ENCODE peak calls at places on chromosomes 7 and 10, in ten cellular contexts. One of them, this sample, is unnamed. For H3K27me3, the result is how much of the 10 kb centered on the place peaks cover.

GRCh38 chr10:70579234-70580002 is 23.1 kb downstream of the PRF1 start:
- DNase-seq in colonic mucosa: no peak
- DNase-seq in GM23338: no peak
- DNase-seq in MM.1S: peak
- DNase-seq in prostate gland: no peak
- DNase-seq in transverse colon: no peak
- DNase-seq in endodermal cell: no peak
- DNase-seq in aorta: peak
- DNase-seq in naive thymus-derived CD4-positive, alpha-beta T cell: no peak
- DNase-seq in left ventricle myocardium inferior: no peak
- DNase-seq in this sample: no peak

GRCh38 chr7:97844036-97844435 is 28.2 kb downstream of the ASNS start:
- DNase-seq in colonic mucosa: no peak
- DNase-seq in GM23338: no peak
- DNase-seq in MM.1S: no peak
- DNase-seq in prostate gland: no peak
- DNase-seq in transverse colon: no peak
- DNase-seq in endodermal cell: no peak
- DNase-seq in aorta: no peak
- DNase-seq in naive thymus-derived CD4-positive, alpha-beta T cell: no peak
- DNase-seq in left ventricle myocardium inferior: no peak
- DNase-seq in this sample: no peak

GRCh38 chr7:74012842-74013249 is 15.1 kb upstream of the ELN start:
- DNase-seq in colonic mucosa: no peak
- DNase-seq in GM23338: peak
- DNase-seq in MM.1S: peak
- DNase-seq in prostate gland: no peak
- DNase-seq in transverse colon: no peak
- DNase-seq in endodermal cell: peak
- DNase-seq in aorta: peak
- DNase-seq in naive thymus-derived CD4-positive, alpha-beta T cell: no peak
- DNase-seq in left ventricle myocardium inferior: no peak
- DNase-seq in this sample: no peak

GRCh38 chr10:3054183-3054815 is 13.0 kb upstream of the PFKP start:
- DNase-seq in colonic mucosa: no peak
- DNase-seq in GM23338: peak
- DNase-seq in MM.1S: no peak
- DNase-seq in prostate gland: no peak
- DNase-seq in transverse colon: no peak
- DNase-seq in endodermal cell: no peak
- DNase-seq in aorta: no peak
- DNase-seq in naive thymus-derived CD4-positive, alpha-beta T cell: no peak
- DNase-seq in left ventricle myocardium inferior: no peak
- DNase-seq in this sample: no peak

GRCh38 chr10:70130878-70131559 is 1.6 kb downstream of the AIFM2 start:
- DNase-seq in colonic mucosa: no peak
- DNase-seq in GM23338: no peak
- DNase-seq in MM.1S: no peak
- DNase-seq in prostate gland: no peak
- DNase-seq in transverse colon: no peak
- DNase-seq in endodermal cell: no peak
- DNase-seq in aorta: peak
- DNase-seq in naive thymus-derived CD4-positive, alpha-beta T cell: no peak
- DNase-seq in left ventricle myocardium inferior: no peak
- DNase-seq in this sample: no peak

GRCh38 chr7:2084781-2085505 is 147.8 kb downstream of the MAD1L1 start:
- DNase-seq in colonic mucosa: no peak
- DNase-seq in GM23338: no peak
- DNase-seq in MM.1S: no peak
- DNase-seq in prostate gland: no peak
- DNase-seq in transverse colon: no peak
- DNase-seq in endodermal cell: no peak
- DNase-seq in aorta: no peak
- DNase-seq in naive thymus-derived CD4-positive, alpha-beta T cell: no peak
- DNase-seq in left ventricle myocardium inferior: no peak
- DNase-seq in this sample: no peak

GRCh38 chr10:12534824-12535223 is 185.5 kb downstream of the CAMK1D start:
- DNase-seq in colonic mucosa: no peak
- DNase-seq in GM23338: no peak
- DNase-seq in MM.1S: no peak
- DNase-seq in prostate gland: no peak
- DNase-seq in transverse colon: no peak
- DNase-seq in endodermal cell: peak
- DNase-seq in aorta: no peak
- DNase-seq in naive thymus-derived CD4-positive, alpha-beta T cell: no peak
- DNase-seq in left ventricle myocardium inferior: no peak
- DNase-seq in this sample: no peak

GRCh38 chr7:70805360-70805759 is 326.6 kb upstream of the GALNT17 start:
- DNase-seq in colonic mucosa: no peak
- DNase-seq in GM23338: no peak
- DNase-seq in MM.1S: no peak
- DNase-seq in prostate gland: no peak
- DNase-seq in transverse colon: no peak
- DNase-seq in endodermal cell: no peak
- DNase-seq in aorta: no peak
- DNase-seq in naive thymus-derived CD4-positive, alpha-beta T cell: no peak
- DNase-seq in left ventricle myocardium inferior: no peak
- DNase-seq in this sample: no peak

GRCh38 chr10:119740096-119740495 is 14.2 kb downstream of the INPP5F start:
- DNase-seq in colonic mucosa: no peak
- DNase-seq in GM23338: no peak
- DNase-seq in MM.1S: no peak
- DNase-seq in prostate gland: no peak
- DNase-seq in transverse colon: no peak
- DNase-seq in endodermal cell: no peak
- DNase-seq in aorta: no peak
- DNase-seq in naive thymus-derived CD4-positive, alpha-beta T cell: no peak
- DNase-seq in left ventricle myocardium inferior: no peak
- DNase-seq in this sample: no peak

GRCh38 chr10:119747940-119748339 is 22.1 kb downstream of the INPP5F start:
- DNase-seq in colonic mucosa: no peak
- DNase-seq in GM23338: no peak
- DNase-seq in MM.1S: no peak
- DNase-seq in prostate gland: no peak
- DNase-seq in transverse colon: no peak
- DNase-seq in endodermal cell: no peak
- DNase-seq in aorta: no peak
- DNase-seq in naive thymus-derived CD4-positive, alpha-beta T cell: no peak
- DNase-seq in left ventricle myocardium inferior: no peak
- DNase-seq in this sample: no peak

GRCh38 chr10:119738962-119739361 is 13.1 kb downstream of the INPP5F start:
- DNase-seq in colonic mucosa: no peak
- DNase-seq in GM23338: no peak
- DNase-seq in MM.1S: no peak
- DNase-seq in prostate gland: no peak
- DNase-seq in transverse colon: no peak
- DNase-seq in endodermal cell: no peak
- DNase-seq in aorta: no peak
- DNase-seq in naive thymus-derived CD4-positive, alpha-beta T cell: no peak
- DNase-seq in left ventricle myocardium inferior: no peak
- DNase-seq in this sample: no peak

GRCh38 chr10:119737827-119738226 is 12.0 kb downstream of the INPP5F start:
- DNase-seq in colonic mucosa: peak
- DNase-seq in GM23338: peak
- DNase-seq in MM.1S: no peak
- DNase-seq in prostate gland: no peak
- DNase-seq in transverse colon: peak
- DNase-seq in endodermal cell: peak
- DNase-seq in aorta: no peak
- DNase-seq in naive thymus-derived CD4-positive, alpha-beta T cell: no peak
- DNase-seq in left ventricle myocardium inferior: no peak
- DNase-seq in this sample: peak

GRCh38 chr10:119742988-119743646 is 17.3 kb downstream of the INPP5F start:
- DNase-seq in colonic mucosa: peak
- DNase-seq in GM23338: no peak
- DNase-seq in MM.1S: no peak
- DNase-seq in prostate gland: no peak
- DNase-seq in transverse colon: peak
- DNase-seq in endodermal cell: no peak
- DNase-seq in aorta: no peak
- DNase-seq in naive thymus-derived CD4-positive, alpha-beta T cell: no peak
- DNase-seq in left ventricle myocardium inferior: no peak
- DNase-seq in this sample: no peak
- H3K4me3 ChIP-seq in colonic mucosa: no peak
- H3K4me3 ChIP-seq in GM23338: no peak
- H3K4me3 ChIP-seq in MM.1S: no peak
- H3K4me3 ChIP-seq in prostate gland: no peak
- H3K4me3 ChIP-seq in transverse colon: no peak
- H3K4me3 ChIP-seq in endodermal cell: no peak
- H3K4me3 ChIP-seq in aorta: no peak
- H3K4me3 ChIP-seq in naive thymus-derived CD4-positive, alpha-beta T cell: no peak
- H3K4me3 ChIP-seq in left ventricle myocardium inferior: no peak
- H3K4me3 ChIP-seq in this sample: no peak

DNA sequence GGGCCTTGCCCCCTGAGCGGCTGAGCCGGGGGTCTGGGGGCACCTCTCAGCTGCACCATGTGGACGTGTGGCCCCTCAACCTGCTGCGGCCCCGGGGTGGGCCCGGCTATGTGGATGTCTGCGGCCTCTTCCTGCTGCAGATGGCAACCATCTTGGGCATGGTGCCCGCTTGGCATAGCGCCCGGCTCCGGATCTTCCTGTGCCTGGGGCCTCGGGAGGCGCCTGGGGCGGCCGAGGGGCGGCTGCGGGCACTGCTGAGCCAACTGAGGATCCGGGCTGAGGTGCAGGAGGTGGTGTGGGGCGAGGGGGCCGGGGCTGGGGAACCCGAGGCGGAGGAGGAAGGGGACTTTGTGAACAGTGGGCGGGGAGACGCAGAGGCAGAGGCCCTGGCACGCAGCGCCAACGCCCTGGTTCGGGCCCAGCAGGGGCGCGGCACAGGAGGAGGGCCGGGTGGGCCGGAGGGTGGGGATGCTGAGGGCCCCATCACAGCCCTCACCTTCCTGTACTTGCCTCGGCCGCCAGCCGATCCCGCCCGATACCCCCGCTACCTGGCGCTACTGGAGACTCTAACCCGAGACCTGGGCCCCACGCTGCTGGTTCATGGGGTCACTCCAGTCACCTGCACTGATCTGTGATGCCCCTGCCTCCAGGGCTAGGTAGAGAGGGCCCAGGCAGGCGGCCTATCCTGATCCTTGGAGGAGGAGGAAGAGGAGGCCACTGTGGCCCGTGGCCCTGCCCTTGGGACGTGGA is 1.0 kb upstream of the TRIP6 start:
- DNase-seq in colonic mucosa: peak
- DNase-seq in GM23338: peak
- DNase-seq in MM.1S: no peak
- DNase-seq in prostate gland: peak
- DNase-seq in transverse colon: peak
- DNase-seq in endodermal cell: peak
- DNase-seq in aorta: peak
- DNase-seq in naive thymus-derived CD4-positive, alpha-beta T cell: peak
- DNase-seq in left ventricle myocardium inferior: peak
- DNase-seq in this sample: no peak
- H3K27me3 ChIP-seq in colonic mucosa: under half
- H3K27me3 ChIP-seq in GM23338: under half
- H3K27me3 ChIP-seq in MM.1S: under half
- H3K27me3 ChIP-seq in prostate gland: under half
- H3K27me3 ChIP-seq in transverse colon: under half
- H3K27me3 ChIP-seq in endodermal cell: under half
- H3K27me3 ChIP-seq in aorta: under half
- H3K27me3 ChIP-seq in naive thymus-derived CD4-positive, alpha-beta T cell: under half
- H3K27me3 ChIP-seq in left ventricle myocardium inferior: under half
- H3K27me3 ChIP-seq in this sample: under half

GRCh38 chr10:28705472-28705871 is 28.2 kb downstream of the BAMBI start:
- DNase-seq in colonic mucosa: no peak
- DNase-seq in GM23338: no peak
- DNase-seq in MM.1S: no peak
- DNase-seq in prostate gland: no peak
- DNase-seq in transverse colon: no peak
- DNase-seq in endodermal cell: no peak
- DNase-seq in aorta: no peak
- DNase-seq in naive thymus-derived CD4-positive, alpha-beta T cell: no peak
- DNase-seq in left ventricle myocardium inferior: no peak
- DNase-seq in this sample: no peak

GRCh38 chr10:28711079-28711478 is 33.8 kb downstream of the BAMBI start:
- DNase-seq in colonic mucosa: no peak
- DNase-seq in GM23338: no peak
- DNase-seq in MM.1S: no peak
- DNase-seq in prostate gland: no peak
- DNase-seq in transverse colon: no peak
- DNase-seq in endodermal cell: no peak
- DNase-seq in aorta: no peak
- DNase-seq in naive thymus-derived CD4-positive, alpha-beta T cell: no peak
- DNase-seq in left ventricle myocardium inferior: no peak
- DNase-seq in this sample: no peak

GRCh38 chr10:28711776-28712175 is 34.5 kb downstream of the BAMBI start:
- DNase-seq in colonic mucosa: no peak
- DNase-seq in GM23338: no peak
- DNase-seq in MM.1S: no peak
- DNase-seq in prostate gland: no peak
- DNase-seq in transverse colon: no peak
- DNase-seq in endodermal cell: no peak
- DNase-seq in aorta: no peak
- DNase-seq in naive thymus-derived CD4-positive, alpha-beta T cell: no peak
- DNase-seq in left ventricle myocardium inferior: no peak
- DNase-seq in this sample: no peak

GRCh38 chr10:28710227-28710889 is 33.0 kb downstream of the BAMBI start:
- DNase-seq in colonic mucosa: no peak
- DNase-seq in GM23338: no peak
- DNase-seq in MM.1S: no peak
- DNase-seq in prostate gland: no peak
- DNase-seq in transverse colon: no peak
- DNase-seq in endodermal cell: no peak
- DNase-seq in aorta: no peak
- DNase-seq in naive thymus-derived CD4-positive, alpha-beta T cell: no peak
- DNase-seq in left ventricle myocardium inferior: peak
- DNase-seq in this sample: no peak

DNA sequence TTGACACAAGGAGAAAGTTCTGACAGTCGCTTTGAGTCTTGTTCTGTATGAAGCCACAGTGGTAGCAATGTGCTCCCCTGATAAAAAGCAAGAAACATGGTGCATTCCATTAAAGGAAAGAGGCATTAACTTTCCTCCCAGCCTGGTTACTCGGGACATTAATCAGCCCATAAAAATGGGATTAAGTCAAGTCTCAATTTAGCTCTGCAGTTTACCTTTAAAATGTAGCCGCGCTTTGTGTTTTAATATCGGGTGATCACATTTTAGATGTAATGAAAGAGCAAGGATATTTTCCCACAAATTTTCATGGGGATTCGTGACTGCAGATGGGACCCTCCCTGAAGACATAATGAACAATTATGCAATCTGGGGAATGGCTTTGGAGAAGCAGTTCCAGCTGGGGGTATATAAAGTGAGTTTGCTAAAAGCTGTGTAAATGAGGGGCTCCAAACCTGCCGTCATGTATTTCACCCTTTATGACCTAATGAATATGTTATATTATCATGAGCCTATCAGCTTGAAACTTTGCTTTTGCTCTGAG is 31.7 kb downstream of the BAMBI start:
- DNase-seq in colonic mucosa: no peak
- DNase-seq in GM23338: no peak
- DNase-seq in MM.1S: no peak
- DNase-seq in prostate gland: no peak
- DNase-seq in transverse colon: no peak
- DNase-seq in endodermal cell: no peak
- DNase-seq in aorta: no peak
- DNase-seq in naive thymus-derived CD4-positive, alpha-beta T cell: no peak
- DNase-seq in left ventricle myocardium inferior: no peak
- DNase-seq in this sample: peak
- H3K4me3 ChIP-seq in colonic mucosa: no peak
- H3K4me3 ChIP-seq in GM23338: no peak
- H3K4me3 ChIP-seq in MM.1S: no peak
- H3K4me3 ChIP-seq in prostate gland: no peak
- H3K4me3 ChIP-seq in transverse colon: no peak
- H3K4me3 ChIP-seq in endodermal cell: no peak
- H3K4me3 ChIP-seq in aorta: no peak
- H3K4me3 ChIP-seq in naive thymus-derived CD4-positive, alpha-beta T cell: no peak
- H3K4me3 ChIP-seq in left ventricle myocardium inferior: no peak
- H3K4me3 ChIP-seq in this sample: no peak

GRCh38 chr7:94056796-94057207 is 52.6 kb upstream of the BET1 start:
- DNase-seq in colonic mucosa: no peak
- DNase-seq in GM23338: peak
- DNase-seq in MM.1S: no peak
- DNase-seq in prostate gland: no peak
- DNase-seq in transverse colon: no peak
- DNase-seq in endodermal cell: peak
- DNase-seq in aorta: no peak
- DNase-seq in naive thymus-derived CD4-positive, alpha-beta T cell: no peak
- DNase-seq in left ventricle myocardium inferior: no peak
- DNase-seq in this sample: no peak

GRCh38 chr7:94053532-94053931 is 49.4 kb upstream of the BET1 start:
- DNase-seq in colonic mucosa: no peak
- DNase-seq in GM23338: no peak
- DNase-seq in MM.1S: no peak
- DNase-seq in prostate gland: no peak
- DNase-seq in transverse colon: no peak
- DNase-seq in endodermal cell: no peak
- DNase-seq in aorta: no peak
- DNase-seq in naive thymus-derived CD4-positive, alpha-beta T cell: no peak
- DNase-seq in left ventricle myocardium inferior: no peak
- DNase-seq in this sample: no peak

GRCh38 chr7:94055963-94056362 is 51.8 kb upstream of the BET1 start:
- DNase-seq in colonic mucosa: no peak
- DNase-seq in GM23338: no peak
- DNase-seq in MM.1S: no peak
- DNase-seq in prostate gland: no peak
- DNase-seq in transverse colon: no peak
- DNase-seq in endodermal cell: no peak
- DNase-seq in aorta: no peak
- DNase-seq in naive thymus-derived CD4-positive, alpha-beta T cell: no peak
- DNase-seq in left ventricle myocardium inferior: no peak
- DNase-seq in this sample: no peak

GRCh38 chr7:94052398-94053180 is 48.4 kb upstream of the BET1 start:
- DNase-seq in colonic mucosa: no peak
- DNase-seq in GM23338: peak
- DNase-seq in MM.1S: no peak
- DNase-seq in prostate gland: no peak
- DNase-seq in transverse colon: no peak
- DNase-seq in endodermal cell: no peak
- DNase-seq in aorta: no peak
- DNase-seq in naive thymus-derived CD4-positive, alpha-beta T cell: no peak
- DNase-seq in left ventricle myocardium inferior: no peak
- DNase-seq in this sample: no peak

DNA sequence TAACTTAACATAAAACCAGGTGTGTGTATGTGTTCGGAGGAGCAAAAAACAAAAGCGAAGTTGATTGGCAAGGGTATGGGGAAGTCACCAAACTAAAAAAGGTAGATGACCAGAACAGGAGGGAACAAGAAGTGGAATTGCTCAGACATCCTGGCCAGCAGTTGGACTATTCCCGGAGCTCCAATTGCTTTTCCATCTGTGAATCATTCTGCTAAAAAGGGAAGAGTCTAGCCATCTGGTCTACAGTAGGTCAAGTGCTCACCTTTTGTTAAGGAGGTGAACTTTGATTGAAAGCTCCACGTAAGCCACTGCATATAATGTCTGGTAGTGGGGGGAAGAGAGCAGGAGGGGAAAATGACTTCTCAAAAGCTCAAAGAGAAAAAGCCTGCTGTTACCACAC is 50.0 kb upstream of the BET1 start:
- DNase-seq in colonic mucosa: no peak
- DNase-seq in GM23338: no peak
- DNase-seq in MM.1S: no peak
- DNase-seq in prostate gland: no peak
- DNase-seq in transverse colon: no peak
- DNase-seq in endodermal cell: no peak
- DNase-seq in aorta: no peak
- DNase-seq in naive thymus-derived CD4-positive, alpha-beta T cell: no peak
- DNase-seq in left ventricle myocardium inferior: no peak
- DNase-seq in this sample: no peak
- H3K27me3 ChIP-seq in colonic mucosa: under half
- H3K27me3 ChIP-seq in GM23338: under half
- H3K27me3 ChIP-seq in MM.1S: under half
- H3K27me3 ChIP-seq in prostate gland: under half
- H3K27me3 ChIP-seq in transverse colon: under half
- H3K27me3 ChIP-seq in endodermal cell: under half
- H3K27me3 ChIP-seq in aorta: under half
- H3K27me3 ChIP-seq in naive thymus-derived CD4-positive, alpha-beta T cell: under half
- H3K27me3 ChIP-seq in left ventricle myocardium inferior: under half
- H3K27me3 ChIP-seq in this sample: under half

This sample was measured in HAP-1.